ENCODE peak calls at places on chromosome 15, in eight cellular contexts. One of them, this sample, is unnamed.
A peak's percentile ranks its signal among the peaks of the same experiment; 100 is the strongest.

GRCh38 chr15:101029971-101030661 is 111.0 kb downstream of the LRRK1 start:
- DNase-seq in H9: peak; percentile 17
- DNase-seq in psoas muscle: no peak
- DNase-seq in lung: peak; percentile 20
- DNase-seq in MCF 10A: no peak
- DNase-seq in body of pancreas: no peak
- DNase-seq in tibial artery: peak; percentile 61
- DNase-seq in cardiac muscle cell: no peak
- DNase-seq in this sample: no peak

GRCh38 chr15:65376767-65377104 is 1.1 kb downstream of the IGDCC3 start:
- DNase-seq in H9: peak; percentile 52
- DNase-seq in psoas muscle: no peak
- DNase-seq in lung: no peak
- DNase-seq in MCF 10A: no peak
- DNase-seq in body of pancreas: no peak
- DNase-seq in tibial artery: no peak
- DNase-seq in cardiac muscle cell: peak; percentile 50
- DNase-seq in this sample: peak; percentile 53

GRCh38 chr15:77457619-77458265 is 37.1 kb downstream of the HMG20A start:
- DNase-seq in H9: no peak
- DNase-seq in psoas muscle: no peak
- DNase-seq in lung: no peak
- DNase-seq in MCF 10A: no peak
- DNase-seq in body of pancreas: no peak
- DNase-seq in tibial artery: no peak
- DNase-seq in cardiac muscle cell: no peak
- DNase-seq in this sample: no peak

GRCh38 chr15:31280037-31280830 is 46.4 kb upstream of the KLF13 start:
- DNase-seq in H9: peak; percentile 29
- DNase-seq in psoas muscle: no peak
- DNase-seq in lung: peak; percentile 24
- DNase-seq in MCF 10A: peak; percentile 39
- DNase-seq in body of pancreas: no peak
- DNase-seq in tibial artery: peak; percentile 58
- DNase-seq in cardiac muscle cell: no peak
- DNase-seq in this sample: no peak

GRCh38 chr15:39270976-39271375 is 309.9 kb upstream of the THBS1 start:
- DNase-seq in H9: no peak
- DNase-seq in psoas muscle: no peak
- DNase-seq in lung: no peak
- DNase-seq in MCF 10A: peak; percentile 55
- DNase-seq in body of pancreas: peak; percentile 54
- DNase-seq in tibial artery: no peak
- DNase-seq in cardiac muscle cell: no peak
- DNase-seq in this sample: no peak

GRCh38 chr15:69200773-69201745 is 40.6 kb downstream of the GLCE start:
- DNase-seq in H9: no peak
- DNase-seq in psoas muscle: no peak
- DNase-seq in lung: peak; percentile 71
- DNase-seq in MCF 10A: no peak
- DNase-seq in body of pancreas: no peak
- DNase-seq in tibial artery: no peak
- DNase-seq in cardiac muscle cell: no peak
- DNase-seq in this sample: no peak

GRCh38 chr15:78638658-78639314 is 2.2 kb downstream of the CHRNB4 start:
- DNase-seq in H9: peak; percentile 82
- DNase-seq in psoas muscle: peak; percentile 36
- DNase-seq in lung: peak; percentile 37
- DNase-seq in MCF 10A: peak; percentile 72
- DNase-seq in body of pancreas: peak; percentile 45
- DNase-seq in tibial artery: no peak
- DNase-seq in cardiac muscle cell: peak; percentile 93
- DNase-seq in this sample: peak; percentile 89

GRCh38 chr15:100264994-100265640 is 76.7 kb downstream of the ADAMTS17 start:
- DNase-seq in H9: no peak
- DNase-seq in psoas muscle: no peak
- DNase-seq in lung: no peak
- DNase-seq in MCF 10A: no peak
- DNase-seq in body of pancreas: peak; percentile 75
- DNase-seq in tibial artery: no peak
- DNase-seq in cardiac muscle cell: no peak
- DNase-seq in this sample: no peak

GRCh38 chr15:67413770-67414429 is 107.0 kb upstream of the C15orf61 start:
- DNase-seq in H9: no peak
- DNase-seq in psoas muscle: no peak
- DNase-seq in lung: no peak
- DNase-seq in MCF 10A: peak; percentile 66
- DNase-seq in body of pancreas: peak; percentile 15
- DNase-seq in tibial artery: no peak
- DNase-seq in cardiac muscle cell: no peak
- DNase-seq in this sample: no peak

GRCh38 chr15:41936649-41937567 is 35.4 kb downstream of the EHD4 start:
- DNase-seq in H9: no peak
- DNase-seq in psoas muscle: peak; percentile 51
- DNase-seq in lung: no peak
- DNase-seq in MCF 10A: no peak
- DNase-seq in body of pancreas: no peak
- DNase-seq in tibial artery: no peak
- DNase-seq in cardiac muscle cell: no peak
- DNase-seq in this sample: no peak

GRCh38 chr15:27535445-27536129 is 563.5 kb downstream of the OCA2 start:
- DNase-seq in H9: no peak
- DNase-seq in psoas muscle: no peak
- DNase-seq in lung: no peak
- DNase-seq in MCF 10A: no peak
- DNase-seq in body of pancreas: no peak
- DNase-seq in tibial artery: no peak
- DNase-seq in cardiac muscle cell: no peak
- DNase-seq in this sample: no peak

GRCh38 chr15:48202068-48202467 is 4.0 kb upstream of the SLC12A1 start:
- DNase-seq in H9: no peak
- DNase-seq in psoas muscle: no peak
- DNase-seq in lung: no peak
- DNase-seq in MCF 10A: no peak
- DNase-seq in body of pancreas: no peak
- DNase-seq in tibial artery: no peak
- DNase-seq in cardiac muscle cell: no peak
- DNase-seq in this sample: no peak

GRCh38 chr15:72272997-72273352 is 621 bp upstream of the PARP6 start:
- DNase-seq in H9: no peak
- DNase-seq in psoas muscle: no peak
- DNase-seq in lung: no peak
- DNase-seq in MCF 10A: no peak
- DNase-seq in body of pancreas: no peak
- DNase-seq in tibial artery: no peak
- DNase-seq in cardiac muscle cell: no peak
- DNase-seq in this sample: no peak

GRCh38 chr15:72271221-72271620 is 1.1 kb downstream of the PARP6 start:
- DNase-seq in H9: no peak
- DNase-seq in psoas muscle: no peak
- DNase-seq in lung: no peak
- DNase-seq in MCF 10A: no peak
- DNase-seq in body of pancreas: no peak
- DNase-seq in tibial artery: no peak
- DNase-seq in cardiac muscle cell: no peak
- DNase-seq in this sample: no peak

GRCh38 chr15:72271895-72272212 is 500 bp downstream of the PARP6 start:
- DNase-seq in H9: no peak
- DNase-seq in psoas muscle: no peak
- DNase-seq in lung: peak; percentile 28
- DNase-seq in MCF 10A: peak; percentile 27
- DNase-seq in body of pancreas: peak; percentile 16
- DNase-seq in tibial artery: no peak
- DNase-seq in cardiac muscle cell: peak; percentile 21
- DNase-seq in this sample: no peak

GRCh38 chr15:72269739-72270138 is 2.6 kb downstream of the PARP6 start:
- DNase-seq in H9: no peak
- DNase-seq in psoas muscle: no peak
- DNase-seq in lung: no peak
- DNase-seq in MCF 10A: no peak
- DNase-seq in body of pancreas: no peak
- DNase-seq in tibial artery: no peak
- DNase-seq in cardiac muscle cell: no peak
- DNase-seq in this sample: no peak

DNA sequence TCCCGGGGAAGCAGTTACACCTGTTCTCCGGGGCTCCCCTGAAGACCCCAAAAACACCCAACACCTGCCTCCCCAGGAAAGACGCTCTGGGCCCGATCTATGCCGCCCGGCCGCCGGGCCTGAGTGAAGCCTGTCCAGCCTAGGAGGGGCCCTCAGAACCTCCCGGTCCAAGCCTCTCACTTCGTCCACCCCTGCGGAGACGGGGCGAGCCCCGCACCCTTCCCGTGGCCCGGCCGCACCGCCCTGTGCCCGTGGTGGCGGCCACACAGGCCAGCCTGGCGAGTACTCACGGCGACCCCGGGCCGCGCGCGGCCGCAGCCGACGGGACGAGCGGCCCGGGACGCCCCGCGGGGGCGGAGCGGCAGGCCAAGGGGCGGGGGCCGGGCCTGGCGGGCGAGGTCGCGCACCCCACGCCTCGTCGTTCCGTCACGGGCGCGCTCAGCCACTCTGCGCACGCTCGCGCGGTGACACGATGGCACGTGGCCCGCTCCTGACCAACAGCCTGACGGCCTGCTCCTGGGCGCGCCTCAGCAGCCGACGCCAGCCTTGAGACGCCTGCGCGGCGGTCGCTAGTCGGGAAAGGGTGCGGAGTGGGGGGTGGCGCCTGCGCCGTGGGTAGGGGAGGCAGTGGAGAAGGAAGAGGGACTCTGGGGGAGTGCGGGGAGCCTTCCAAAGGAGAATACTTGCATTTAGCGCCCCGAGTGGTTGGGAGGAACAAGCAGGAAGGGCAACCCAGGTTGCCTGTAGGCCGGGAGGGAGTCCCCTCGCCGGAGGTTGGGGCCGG is at the start of gene PARP6:
- DNase-seq in H9: peak; percentile 98
- DNase-seq in psoas muscle: peak; percentile 100
- DNase-seq in lung: peak; percentile 99
- DNase-seq in MCF 10A: peak; percentile 96
- DNase-seq in body of pancreas: peak; percentile 99
- DNase-seq in tibial artery: peak; percentile 100
- DNase-seq in cardiac muscle cell: peak; percentile 98
- DNase-seq in this sample: peak; percentile 94
- TF ChIP-seq CTCF in H9: peak; percentile 84
- TF ChIP-seq CTCF in psoas muscle: peak; percentile 62
- TF ChIP-seq CTCF in lung: peak; percentile 59
- TF ChIP-seq CTCF in MCF 10A: peak; percentile 53
- TF ChIP-seq CTCF in body of pancreas: peak; percentile 90
- TF ChIP-seq CTCF in tibial artery: peak; percentile 67
- TF ChIP-seq CTCF in cardiac muscle cell: peak; percentile 62
- TF ChIP-seq CTCF in this sample: peak; percentile 55

GRCh38 chr15:37359495-37360290 is 259.3 kb upstream of the MEIS2 start:
- DNase-seq in H9: no peak
- DNase-seq in psoas muscle: no peak
- DNase-seq in lung: no peak
- DNase-seq in MCF 10A: no peak
- DNase-seq in body of pancreas: no peak
- DNase-seq in tibial artery: no peak
- DNase-seq in cardiac muscle cell: no peak
- DNase-seq in this sample: no peak
- TF ChIP-seq CTCF in H9: no peak
- TF ChIP-seq CTCF in psoas muscle: no peak
- TF ChIP-seq CTCF in lung: no peak
- TF ChIP-seq CTCF in MCF 10A: no peak
- TF ChIP-seq CTCF in body of pancreas: no peak
- TF ChIP-seq CTCF in tibial artery: no peak
- TF ChIP-seq CTCF in cardiac muscle cell: no peak
- TF ChIP-seq CTCF in this sample: no peak

GRCh38 chr15:58080398-58080797 is 14.9 kb upstream of the ALDH1A2 start:
- DNase-seq in H9: no peak
- DNase-seq in psoas muscle: no peak
- DNase-seq in lung: no peak
- DNase-seq in MCF 10A: no peak
- DNase-seq in body of pancreas: no peak
- DNase-seq in tibial artery: no peak
- DNase-seq in cardiac muscle cell: no peak
- DNase-seq in this sample: no peak

GRCh38 chr15:58074452-58074851 is 8.9 kb upstream of the ALDH1A2 start:
- DNase-seq in H9: no peak
- DNase-seq in psoas muscle: no peak
- DNase-seq in lung: no peak
- DNase-seq in MCF 10A: no peak
- DNase-seq in body of pancreas: no peak
- DNase-seq in tibial artery: no peak
- DNase-seq in cardiac muscle cell: no peak
- DNase-seq in this sample: no peak

GRCh38 chr15:58078591-58078990 is 13.1 kb upstream of the ALDH1A2 start:
- DNase-seq in H9: no peak
- DNase-seq in psoas muscle: no peak
- DNase-seq in lung: no peak
- DNase-seq in MCF 10A: no peak
- DNase-seq in body of pancreas: no peak
- DNase-seq in tibial artery: no peak
- DNase-seq in cardiac muscle cell: no peak
- DNase-seq in this sample: no peak

GRCh38 chr15:58081446-58081845 is 15.9 kb upstream of the ALDH1A2 start:
- DNase-seq in H9: no peak
- DNase-seq in psoas muscle: no peak
- DNase-seq in lung: no peak
- DNase-seq in MCF 10A: no peak
- DNase-seq in body of pancreas: no peak
- DNase-seq in tibial artery: no peak
- DNase-seq in cardiac muscle cell: no peak
- DNase-seq in this sample: no peak

DNA sequence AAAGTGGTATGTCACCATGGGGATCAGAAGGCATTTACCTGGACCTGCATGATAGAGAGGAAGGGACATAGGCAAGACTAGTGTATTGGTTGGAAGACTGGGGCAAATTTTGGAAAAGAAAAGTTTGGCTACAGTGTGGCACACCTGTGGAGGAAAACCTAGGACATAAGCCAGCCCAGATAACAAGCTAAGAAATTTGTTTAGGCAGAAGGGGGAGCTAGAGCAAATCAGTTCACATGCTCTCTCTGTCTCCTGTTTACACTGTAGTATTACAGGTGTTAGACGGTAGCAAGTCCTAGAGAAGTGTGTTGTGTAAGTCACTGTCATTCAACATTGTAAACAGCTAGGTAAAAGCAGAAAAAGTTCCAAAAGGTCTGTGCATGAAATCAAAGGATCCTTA is 11.9 kb upstream of the ALDH1A2 start:
- DNase-seq in H9: no peak
- DNase-seq in psoas muscle: no peak
- DNase-seq in lung: no peak
- DNase-seq in MCF 10A: peak; percentile 36
- DNase-seq in body of pancreas: no peak
- DNase-seq in tibial artery: no peak
- DNase-seq in cardiac muscle cell: peak; percentile 36
- DNase-seq in this sample: no peak
- TF ChIP-seq CTCF in H9: peak; percentile 63
- TF ChIP-seq CTCF in psoas muscle: no peak
- TF ChIP-seq CTCF in lung: no peak
- TF ChIP-seq CTCF in MCF 10A: peak; percentile 49
- TF ChIP-seq CTCF in body of pancreas: peak; percentile 43
- TF ChIP-seq CTCF in tibial artery: no peak
- TF ChIP-seq CTCF in cardiac muscle cell: peak; percentile 22
- TF ChIP-seq CTCF in this sample: peak; percentile 13

DNA sequence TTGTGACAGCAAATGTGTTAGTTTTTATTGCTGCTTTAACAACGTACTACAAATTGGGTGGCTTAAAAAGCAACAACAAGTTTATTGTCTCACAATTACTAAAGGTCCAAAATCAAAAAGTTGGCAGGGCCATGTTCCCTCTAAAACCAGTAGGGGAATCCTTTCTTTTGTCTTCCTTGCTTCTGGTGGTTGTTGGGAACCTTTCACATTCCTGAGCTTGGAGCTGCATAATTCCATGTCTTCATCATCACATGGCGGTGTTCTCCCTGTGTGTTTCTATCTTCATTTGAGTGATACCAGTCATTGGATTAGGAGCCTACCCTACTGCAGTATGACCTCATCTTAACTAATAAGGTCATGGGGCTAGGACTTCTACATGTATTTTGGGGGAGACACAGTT is 7.4 kb downstream of the SPRED1 start:
- DNase-seq in H9: no peak
- DNase-seq in psoas muscle: no peak
- DNase-seq in lung: no peak
- DNase-seq in MCF 10A: no peak
- DNase-seq in body of pancreas: no peak
- DNase-seq in tibial artery: no peak
- DNase-seq in cardiac muscle cell: no peak
- DNase-seq in this sample: no peak
- TF ChIP-seq CTCF in H9: peak; percentile 48
- TF ChIP-seq CTCF in psoas muscle: no peak
- TF ChIP-seq CTCF in lung: no peak
- TF ChIP-seq CTCF in MCF 10A: no peak
- TF ChIP-seq CTCF in body of pancreas: no peak
- TF ChIP-seq CTCF in tibial artery: no peak
- TF ChIP-seq CTCF in cardiac muscle cell: peak; percentile 21
- TF ChIP-seq CTCF in this sample: no peak